ENCODE peak calls at places on chromosome 7, in seven cellular contexts. W is HAP-1; N is effector memory CD8-positive, alpha-beta T cell; C is activated effector memory CD4-positive, alpha-beta T cell treated with Interleukin-2 at 50 U/mL for 16 hours; X is germinal center; V is NCI-H1417 treated with DMSO at 0.1 percent for 48 hours; O is nephron progenitor cell. A is an unnamed sample.

GRCh38 chr7:47725031-47725780 is 143.3 kb upstream of the TNS3 start:
- DNase-seq in X (peak; percentile 72), O (no peak), W (no peak), N (no peak), V (no peak), C (no peak), A (peak; percentile 85)

GRCh38 chr7:77855371-77856083 is 57.0 kb downstream of the PHTF2 start:
- DNase-seq in X (no peak), W (no peak), C (no peak), N (no peak), V (no peak), O (no peak), A (no peak)

GRCh38 chr7:100152404-100152803 is 3.7 kb downstream of the LAMTOR4 start:
- DNase-seq in X (peak; percentile 57), O (no peak), V (no peak), C (no peak), N (no peak), W (no peak), A (peak; percentile 70)

GRCh38 chr7:159281573-159281972 is 136.9 kb upstream of the VIPR2 start:
- DNase-seq in X (no peak), N (no peak), O (no peak), V (no peak), W (no peak), C (no peak), A (no peak)

GRCh38 chr7:95584752-95585425 is 11.4 kb downstream of the PDK4 start:
- DNase-seq in X (no peak), V (no peak), O (no peak), N (no peak), W (no peak), C (no peak), A (no peak)

GRCh38 chr7:125847055-125847454 is 917.4 kb upstream of the POT1 start:
- DNase-seq in X (no peak), W (no peak), V (no peak), C (no peak), O (no peak), N (no peak), A (no peak)

GRCh38 chr7:45026984-45027773 is 27.2 kb downstream of the CCM2 start:
- DNase-seq in W (no peak), X (peak; percentile 65), O (no peak), V (no peak), N (peak; percentile 26), C (peak; percentile 25), A (peak; percentile 79)

GRCh38 chr7:99918959-99919813 is at the start of gene TRIM4:
- DNase-seq in V (peak; percentile 76), O (peak; percentile 23), X (peak; percentile 93), W (peak; percentile 87), N (peak; percentile 84), C (peak; percentile 86), A (peak; percentile 93)

GRCh38 chr7:108452707-108453106 is 3.5 kb downstream of the NRCAM start:
- DNase-seq in O (no peak), C (no peak), X (peak; percentile 47), V (no peak), N (no peak), W (peak; percentile 40), A (no peak)

GRCh38 chr7:71636329-71636728 is 504.4 kb downstream of the GALNT17 start:
- DNase-seq in V (no peak), X (no peak), W (no peak), C (no peak), O (no peak), N (no peak), A (no peak)

GRCh38 chr7:17633099-17633498 is 307.2 kb downstream of the SNX13 start:
- DNase-seq in X (no peak), C (no peak), W (no peak), N (no peak), O (no peak), V (no peak), A (no peak)

GRCh38 chr7:156560075-156560474 is 80.5 kb upstream of the RNF32 start:
- DNase-seq in X (no peak), W (peak; percentile 20), O (no peak), N (no peak), V (no peak), C (no peak), A (no peak)

GRCh38 chr7:88132725-88133124 is 87.1 kb downstream of the SRI start:
- DNase-seq in V (no peak), N (no peak), C (no peak), O (no peak), X (no peak), W (no peak), A (no peak)

GRCh38 chr7:133633055-133633454 is 380.2 kb downstream of the EXOC4 start:
- DNase-seq in N (no peak), C (no peak), X (no peak), V (no peak), W (no peak), O (no peak), A (no peak)

GRCh38 chr7:44258865-44259546 is 58.2 kb downstream of the YKT6 start:
- DNase-seq in C (no peak), W (no peak), X (no peak), N (no peak), V (no peak), O (no peak), A (no peak)

GRCh38 chr7:37215524-37215923 is 233.1 kb downstream of the ELMO1 start:
- DNase-seq in N (no peak), W (no peak), V (no peak), C (no peak), O (no peak), X (no peak), A (no peak)

GRCh38 chr7:79236352-79237028 is 217.0 kb downstream of the MAGI2 start:
- DNase-seq in N (no peak), X (no peak), C (no peak), V (no peak), O (no peak), W (no peak), A (no peak)

GRCh38 chr7:20508109-20508508 is 107.4 kb upstream of the ABCB5 start:
- DNase-seq in O (no peak), N (no peak), X (no peak), C (no peak), V (no peak), W (no peak), A (no peak)

GRCh38 chr7:140358771-140359095 is 39.6 kb downstream of the SLC37A3 start:
- DNase-seq in V (no peak), O (no peak), N (peak; percentile 4), W (no peak), C (peak; percentile 16), X (no peak), A (no peak)

GRCh38 chr7:157526604-157527003 is 189.8 kb downstream of the DNAJB6 start:
- DNase-seq in X (no peak), C (no peak), W (peak; percentile 8), O (no peak), N (no peak), V (no peak), A (no peak)

GRCh38 chr7:143850682-143851081 is 51.3 kb downstream of the TCAF1 start:
- DNase-seq in N (no peak), X (no peak), C (no peak), V (no peak), W (no peak), O (no peak), A (no peak)

GRCh38 chr7:33831389-33832118 is 73.8 kb upstream of the BMPER start:
- DNase-seq in X (no peak), O (no peak), W (no peak), C (no peak), V (no peak), N (no peak), A (no peak)

A was measured in B cell.